ENCODE peak calls at places on chromosomes 5 and 9, in five cellular contexts. F is ELR; B is activated CD8-positive, alpha-beta memory T cell treated with anti-CD3 and anti-CD28 coated beads, Interleukin-2, amount 50 U/mL, for 4 hours; D is A172; S is effector memory CD4-positive, alpha-beta T cell. Q is an unnamed sample.

GRCh38 chr9:138020120-138020794 is 142.7 kb downstream of the CACNA1B start:
- DNase-seq in B (no peak), S (no peak), D (no peak), F (no peak), Q (no peak)

GRCh38 chr5:93622240-93622885 is 39.3 kb downstream of the NR2F1 start:
- DNase-seq in S (peak), D (no peak), B (no peak), F (peak), Q (peak)

GRCh38 chr9:70567511-70567910 is 153.1 kb upstream of the KLF9 start:
- DNase-seq in D (no peak), S (no peak), B (no peak), F (no peak), Q (no peak)

GRCh38 chr9:6150483-6150882 is 65.1 kb upstream of the IL33 start:
- DNase-seq in S (no peak), B (no peak), F (no peak), D (no peak), Q (no peak)

GRCh38 chr9:107472581-107473335 is 16.8 kb downstream of the KLF4 start:
- DNase-seq in S (no peak), D (no peak), B (no peak), F (no peak), Q (no peak)

GRCh38 chr5:116011046-116011445 is 21.2 kb upstream of the ARL14EPL start:
- DNase-seq in S (no peak), B (no peak), F (peak), D (no peak), Q (no peak)

GRCh38 chr5:90334746-90335145 is 74.8 kb downstream of the CETN3 start:
- DNase-seq in S (no peak), F (no peak), B (no peak), D (no peak), Q (no peak)

GRCh38 chr5:60261732-60262131 is 368.2 kb upstream of the PDE4D start:
- DNase-seq in F (no peak), S (no peak), D (no peak), B (no peak), Q (no peak)

Q was measured in RCC 7860.